ENCODE peak calls at places on chromosomes 3 and 15, in four cellular contexts. D is IMR-90, M is H9, L is mesendoderm. W is an unnamed sample.

GRCh38 chr3:193816656-193817311 is 223.8 kb downstream of the OPA1 start:
- DNase-seq in M (peak), D (peak), L (peak), W (peak)

GRCh38 chr3:108818404-108818803 is 4.2 kb upstream of the TRAT1 start:
- DNase-seq in L (peak), M (peak), D (peak), W (no peak)

GRCh38 chr15:34361278-34361677 is 5.7 kb downstream of the LPCAT4 start:
- DNase-seq in D (no peak), M (no peak), L (no peak), W (no peak)

GRCh38 chr3:12875857-12876451 is 34.6 kb upstream of the RPL32 start:
- DNase-seq in D (no peak), L (peak), M (peak), W (peak)

GRCh38 chr3:111998661-111999641 is at the start of gene TAGLN3:
- DNase-seq in M (peak), L (peak), D (no peak), W (peak)

GRCh38 chr3:100087203-100087602 is 27.1 kb downstream of the FILIP1L start:
- DNase-seq in L (no peak), M (no peak), D (peak), W (no peak)

GRCh38 chr3:39104961-39105686 is 2.3 kb downstream of the GORASP1 start:
- DNase-seq in M (no peak), D (no peak), L (no peak), W (no peak)

GRCh38 chr3:143811602-143812001 is 36.7 kb downstream of the SLC9A9 start:
- DNase-seq in D (no peak), L (no peak), M (no peak), W (no peak)

GRCh38 chr3:56282341-56282740 is 185.9 kb downstream of the ERC2 start:
- DNase-seq in D (no peak), M (no peak), L (no peak), W (no peak)

GRCh38 chr3:6994081-6994668 is 133.3 kb downstream of the GRM7 start:
- DNase-seq in D (no peak), L (peak), M (no peak), W (no peak)

GRCh38 chr3:88057650-88058321 is 1.0 kb downstream of the CGGBP1 start:
- DNase-seq in L (peak), M (no peak), D (peak), W (no peak)

GRCh38 chr15:66027268-66027806 is 158.0 kb downstream of the RAB11A start:
- DNase-seq in D (no peak), L (no peak), M (no peak), W (no peak)

GRCh38 chr3:173660645-173661299 is 263.2 kb downstream of the NLGN1 start:
- DNase-seq in L (no peak), M (no peak), D (peak), W (no peak)

GRCh38 chr3:152438181-152438580 is 169.5 kb downstream of the MBNL1 start:
- DNase-seq in M (no peak), D (no peak), L (no peak), W (no peak)

GRCh38 chr3:67647390-67647878 is 7.0 kb downstream of the SUCLG2 start:
- DNase-seq in M (no peak), D (peak), L (no peak), W (no peak)

GRCh38 chr3:183253961-183254815 is 1.1 kb downstream of the B3GNT5 start:
- DNase-seq in L (peak), D (peak), M (no peak), W (no peak)

GRCh38 chr3:64278631-64279030 is 53.4 kb upstream of the PRICKLE2 start:
- DNase-seq in D (peak), L (peak), M (no peak), W (no peak)

GRCh38 chr3:69288161-69288895 is 97.6 kb downstream of the FRMD4B start:
- DNase-seq in D (no peak), L (peak), M (peak), W (peak)

GRCh38 chr3:130514671-130515070 is 2.3 kb upstream of the COL6A6 start:
- DNase-seq in M (no peak), L (no peak), D (no peak), W (no peak)

GRCh38 chr15:76451540-76451939 is 115.0 kb downstream of the ISL2 start:
- DNase-seq in D (no peak), M (no peak), L (no peak), W (no peak)

GRCh38 chr3:159911011-159911663 is 77.5 kb upstream of the IL12A start:
- DNase-seq in L (no peak), D (no peak), M (no peak), W (no peak)

GRCh38 chr3:11847607-11848006 is 922 bp upstream of the TAMM41 start:
- DNase-seq in M (no peak), D (no peak), L (peak), W (no peak)

GRCh38 chr15:66170042-66170441 is 83.5 kb downstream of the MEGF11 start:
- DNase-seq in D (no peak), L (no peak), M (no peak), W (no peak)

GRCh38 chr3:53577486-53577885 is 83.1 kb downstream of the CACNA1D start:
- DNase-seq in M (no peak), D (no peak), L (peak), W (no peak)

GRCh38 chr3:15438988-15439387 is 11.6 kb downstream of the EAF1 start:
- DNase-seq in L (no peak), M (no peak), D (peak), W (no peak)

GRCh38 chr15:34892963-34893591 is 76.5 kb downstream of the AQR start:
- DNase-seq in L (peak), M (peak), D (no peak), W (no peak)

GRCh38 chr3:10444511-10444910 is 60.9 kb downstream of the ATP2B2 start:
- DNase-seq in M (no peak), D (no peak), L (no peak), W (no peak)

GRCh38 chr15:89814112-89814742 is 425 bp downstream of the ANPEP start:
- DNase-seq in M (peak), D (no peak), L (no peak), W (no peak)

GRCh38 chr3:73624363-73625123 is at the start of gene PDZRN3:
- DNase-seq in D (peak), M (peak), L (peak), W (peak)
- H4K5ac ChIP-seq in D (peak), M (no peak), L (no peak), W (no peak)

GRCh38 chr15:61344293-61344692 is 115.2 kb upstream of the RORA start:
- DNase-seq in L (no peak), D (no peak), M (no peak), W (no peak)
- H4K5ac ChIP-seq in L (no peak), D (no peak), M (no peak), W (no peak)

GRCh38 chr15:41865490-41866055 is 26.9 kb downstream of the PLA2G4B start:
- DNase-seq in M (no peak), L (no peak), D (no peak), W (no peak)
- H4K5ac ChIP-seq in M (no peak), L (no peak), D (no peak), W (no peak)

GRCh38 chr3:84891851-84892250 is 66.9 kb upstream of the CADM2 start:
- DNase-seq in D (no peak), M (no peak), L (no peak), W (no peak)
- H4K5ac ChIP-seq in D (no peak), M (no peak), L (no peak), W (no peak)

DNA sequence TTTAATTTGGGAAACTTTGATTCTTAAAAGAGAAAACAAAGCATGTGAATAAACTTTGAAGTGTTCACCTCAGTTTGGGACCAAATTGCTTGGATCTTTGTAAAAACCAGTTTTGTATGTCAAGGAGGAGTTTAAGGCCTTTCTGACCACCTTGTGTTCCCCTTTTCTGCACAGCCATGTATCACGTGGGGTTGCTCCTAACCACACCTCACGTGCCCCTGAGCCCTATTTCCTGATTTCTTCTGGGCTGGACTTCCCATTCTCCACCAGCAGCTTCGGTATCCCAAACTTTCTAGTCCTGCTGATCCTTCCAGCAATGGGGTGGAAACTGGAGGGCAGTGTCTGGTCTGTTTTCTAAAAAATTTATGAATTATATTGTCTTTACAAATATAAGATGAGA is 76.4 kb upstream of the STT3B start:
- DNase-seq in M (no peak), D (no peak), L (no peak), W (no peak)
- H4K5ac ChIP-seq in M (no peak), D (no peak), L (no peak), W (no peak)